ENCODE peak calls at places on chromosome 11, in ten cellular contexts. Q is lower lobe of right lung, C is Karpas-422, N is right cardiac atrium, L is A549, T is sigmoid colon, V is right lobe of liver, P is H9, M is testis, E is astrocyte. D is an unnamed sample.
A peak's percentile ranks its signal among the peaks of the same experiment; 100 is the strongest.

GRCh38 chr11:14202263-14203173 is 156.5 kb downstream of the RRAS2 start:
- DNase-seq in Q (no peak), C (no peak), N (no peak), L (no peak), T (no peak), V (peak; percentile 45), P (no peak), M (no peak), E (no peak), D (no peak)

GRCh38 chr11:111450480-111451320 is 61.5 kb downstream of the BTG4 start:
- DNase-seq in Q (no peak), C (peak; percentile 100), N (no peak), L (no peak), T (no peak), V (no peak), P (no peak), M (no peak), E (peak; percentile 20), D (no peak)

GRCh38 chr11:117199061-117199915 is at the start of gene TAGLN:
- DNase-seq in Q (peak; percentile 67), C (no peak), N (peak; percentile 91), L (no peak), T (peak; percentile 97), V (peak; percentile 53), P (peak; percentile 89), M (peak; percentile 73), E (peak; percentile 94), D (no peak)

GRCh38 chr11:102111787-102112653 is 1.8 kb downstream of the YAP1 start:
- DNase-seq in Q (no peak), C (no peak), N (peak; percentile 31), L (peak; percentile 63), T (peak; percentile 73), V (peak; percentile 57), P (no peak), M (peak; percentile 60), E (peak; percentile 89), D (no peak)

GRCh38 chr11:12285106-12285505 is 92.3 kb upstream of the PARVA start:
- DNase-seq in Q (no peak), C (no peak), N (no peak), L (no peak), T (no peak), V (no peak), P (no peak), M (peak; percentile 8), E (peak; percentile 99), D (no peak)

GRCh38 chr11:133197425-133197824 is 334.9 kb downstream of the OPCML start:
- DNase-seq in Q (no peak), C (no peak), N (no peak), L (no peak), T (no peak), V (no peak), P (no peak), M (no peak), E (peak; percentile 5), D (no peak)

GRCh38 chr11:67503119-67504022 is 1.8 kb downstream of the PITPNM1 start:
- DNase-seq in Q (no peak), C (no peak), N (no peak), L (no peak), T (no peak), V (no peak), P (no peak), M (no peak), E (no peak), D (no peak)

GRCh38 chr11:7004482-7004881 is 15.7 kb downstream of the ZNF214 start:
- DNase-seq in Q (no peak), C (no peak), N (no peak), L (no peak), T (no peak), V (no peak), P (no peak), M (no peak), E (peak; percentile 14), D (no peak)

GRCh38 chr11:62124186-62125113 is 639 bp downstream of the INCENP start:
- DNase-seq in Q (no peak), C (peak; percentile 72), N (peak; percentile 45), L (peak; percentile 25), T (peak; percentile 36), V (peak; percentile 61), P (no peak), M (peak; percentile 48), E (peak; percentile 37), D (no peak)

GRCh38 chr11:115892016-115892415 is 387.8 kb upstream of the CADM1 start:
- DNase-seq in Q (no peak), C (no peak), N (no peak), L (no peak), T (no peak), V (no peak), P (no peak), M (no peak), E (peak; percentile 38), D (no peak)

GRCh38 chr11:2828585-2829330 is 56.8 kb downstream of the CDKN1C start:
- DNase-seq in Q (peak; percentile 11), C (no peak), N (no peak), L (no peak), T (no peak), V (no peak), P (no peak), M (no peak), E (no peak), D (no peak)
- H3K9me3 ChIP-seq in Q (no peaks in the 10 kb centered on the region), C (no peaks in the 10 kb centered on the region), N (no peaks in the 10 kb centered on the region), L (peaks cover 19% of the 10 kb centered on the region), T (peaks cover 3% of the 10 kb centered on the region), V (no peaks in the 10 kb centered on the region), P (no peaks in the 10 kb centered on the region), M (no peaks in the 10 kb centered on the region), E (peaks cover 6% of the 10 kb centered on the region), D (peaks cover 2% of the 10 kb centered on the region)

GRCh38 chr11:134668796-134669195 is 256.8 kb upstream of the B3GAT1 start:
- DNase-seq in Q (no peak), C (no peak), N (no peak), L (no peak), T (peak; percentile 45), V (no peak), P (no peak), M (no peak), E (no peak), D (no peak)

GRCh38 chr11:134667505-134667904 is 255.5 kb upstream of the B3GAT1 start:
- DNase-seq in Q (no peak), C (no peak), N (no peak), L (no peak), T (peak; percentile 46), V (no peak), P (no peak), M (no peak), E (no peak), D (no peak)

GRCh38 chr11:134667175-134667500 is 255.1 kb upstream of the B3GAT1 start:
- DNase-seq in Q (no peak), C (no peak), N (no peak), L (no peak), T (peak; percentile 29), V (no peak), P (no peak), M (no peak), E (no peak), D (no peak)

GRCh38 chr11:134666273-134667174 is 254.5 kb upstream of the B3GAT1 start:
- DNase-seq in Q (no peak), C (no peak), N (no peak), L (no peak), T (peak; percentile 41), V (no peak), P (no peak), M (no peak), E (no peak), D (no peak)

GRCh38 chr11:134668076-134668475 is 256.0 kb upstream of the B3GAT1 start:
- DNase-seq in Q (no peak), C (no peak), N (no peak), L (no peak), T (peak; percentile 44), V (no peak), P (no peak), M (no peak), E (no peak), D (no peak)
- H3K9me3 ChIP-seq in Q (no peaks in the 10 kb centered on the region), C (no peaks in the 10 kb centered on the region), N (no peaks in the 10 kb centered on the region), L (no peaks in the 10 kb centered on the region), T (no peaks in the 10 kb centered on the region), V (no peaks in the 10 kb centered on the region), P (no peaks in the 10 kb centered on the region), M (no peaks in the 10 kb centered on the region), E (peaks cover 20% of the 10 kb centered on the region), D (no peaks in the 10 kb centered on the region)

DNA sequence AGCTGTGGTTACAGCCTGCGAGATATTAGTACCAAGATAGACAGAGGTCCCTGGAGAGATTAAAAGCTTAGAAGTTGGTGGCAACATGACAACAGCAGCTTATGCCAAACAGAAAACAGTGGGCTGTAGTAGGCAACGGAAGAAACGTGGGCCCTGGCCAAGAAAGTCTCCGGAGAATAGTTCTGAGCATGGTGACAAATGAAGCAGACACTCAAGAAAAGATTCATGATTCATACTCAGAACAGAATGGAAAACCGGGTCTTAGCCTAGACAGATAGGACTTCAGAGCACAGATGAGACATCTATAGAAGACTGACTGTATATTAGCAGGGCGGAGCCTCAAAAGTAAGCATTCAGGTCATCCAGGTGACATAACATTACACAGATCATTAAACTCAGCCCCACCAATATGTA is 727.4 kb downstream of the ETS1 start:
- DNase-seq in Q (no peak), C (no peak), N (peak; percentile 20), L (no peak), T (no peak), V (no peak), P (no peak), M (no peak), E (peak; percentile 11), D (no peak)
- H3K9me3 ChIP-seq in Q (no peaks in the 10 kb centered on the region), C (no peaks in the 10 kb centered on the region), N (no peaks in the 10 kb centered on the region), L (no peaks in the 10 kb centered on the region), T (no peaks in the 10 kb centered on the region), V (no peaks in the 10 kb centered on the region), P (no peaks in the 10 kb centered on the region), M (no peaks in the 10 kb centered on the region), E (no peaks in the 10 kb centered on the region), D (no peaks in the 10 kb centered on the region)

GRCh38 chr11:37571248-37571647 is 973.2 kb upstream of the RAG2 start:
- DNase-seq in Q (no peak), C (no peak), N (no peak), L (no peak), T (no peak), V (no peak), P (no peak), M (no peak), E (peak; percentile 28), D (no peak)

GRCh38 chr11:37572491-37573171 is 974.6 kb upstream of the RAG2 start:
- DNase-seq in Q (no peak), C (no peak), N (no peak), L (no peak), T (no peak), V (no peak), P (no peak), M (no peak), E (peak; percentile 65), D (no peak)

DNA sequence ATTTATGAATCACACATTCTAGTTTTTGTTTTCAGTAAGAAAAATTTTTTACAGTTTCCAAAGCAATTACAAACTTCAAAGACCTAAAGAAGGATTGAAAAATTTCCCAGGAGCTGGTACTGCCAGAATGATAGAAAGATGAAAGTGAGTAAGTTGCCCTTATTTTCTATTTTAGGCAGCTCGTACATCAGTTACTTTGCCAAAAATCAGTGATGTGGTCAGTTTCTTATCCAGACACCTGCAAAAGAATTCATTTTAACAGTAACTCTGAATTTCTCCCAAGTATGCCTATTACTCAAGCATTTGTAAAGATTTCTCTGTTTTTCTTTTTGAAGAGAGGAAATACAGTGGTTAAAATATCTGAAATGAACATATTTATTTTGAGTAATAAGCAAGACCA is 976.3 kb upstream of the RAG2 start:
- DNase-seq in Q (no peak), C (no peak), N (no peak), L (no peak), T (no peak), V (no peak), P (no peak), M (no peak), E (peak; percentile 77), D (no peak)
- H3K9me3 ChIP-seq in Q (no peaks in the 10 kb centered on the region), C (peaks cover 27% of the 10 kb centered on the region), N (no peaks in the 10 kb centered on the region), L (no peaks in the 10 kb centered on the region), T (peaks cover 3% of the 10 kb centered on the region), V (no peaks in the 10 kb centered on the region), P (no peaks in the 10 kb centered on the region), M (no peaks in the 10 kb centered on the region), E (no peaks in the 10 kb centered on the region), D (no peaks in the 10 kb centered on the region)